ENCODE peak calls at places on chromosomes 5 and 9, in four cellular contexts. One of them, this sample, is unnamed.

GRCh38 chr5:15748266-15748665 is 248.3 kb downstream of the FBXL7 start:
- DNase-seq in cardiac fibroblast: no peak
- DNase-seq in sigmoid colon: no peak
- DNase-seq in HFF-Myc: no peak
- DNase-seq in this sample: no peak

GRCh38 chr9:122389195-122389594 is 18.4 kb downstream of the PTGS1 start:
- DNase-seq in cardiac fibroblast: no peak
- DNase-seq in sigmoid colon: no peak
- DNase-seq in HFF-Myc: no peak
- DNase-seq in this sample: no peak

GRCh38 chr5:91584352-91584751 is 201.2 kb upstream of the ARRDC3 start:
- DNase-seq in cardiac fibroblast: no peak
- DNase-seq in sigmoid colon: no peak
- DNase-seq in HFF-Myc: no peak
- DNase-seq in this sample: no peak

GRCh38 chr9:88987646-88988045 is 3.6 kb upstream of the S1PR3 start:
- DNase-seq in cardiac fibroblast: no peak
- DNase-seq in sigmoid colon: no peak
- DNase-seq in HFF-Myc: no peak
- DNase-seq in this sample: no peak

GRCh38 chr5:172905346-172905756 is 53.9 kb upstream of the RPL26L1 start:
- DNase-seq in cardiac fibroblast: no peak
- DNase-seq in sigmoid colon: peak
- DNase-seq in HFF-Myc: no peak
- DNase-seq in this sample: no peak

GRCh38 chr9:123371805-123372590 is 16.0 kb downstream of the CRB2 start:
- DNase-seq in cardiac fibroblast: no peak
- DNase-seq in sigmoid colon: no peak
- DNase-seq in HFF-Myc: no peak
- DNase-seq in this sample: no peak

GRCh38 chr9:24516463-24516862 is 29.2 kb downstream of the IZUMO3 start:
- DNase-seq in cardiac fibroblast: no peak
- DNase-seq in sigmoid colon: no peak
- DNase-seq in HFF-Myc: no peak
- DNase-seq in this sample: no peak

GRCh38 chr5:156815988-156816599 is 34.0 kb upstream of the PPP1R2B start:
- DNase-seq in cardiac fibroblast: peak
- DNase-seq in sigmoid colon: no peak
- DNase-seq in HFF-Myc: peak
- DNase-seq in this sample: peak

GRCh38 chr5:12217039-12217438 is 312.8 kb upstream of the CTNND2 start:
- DNase-seq in cardiac fibroblast: no peak
- DNase-seq in sigmoid colon: no peak
- DNase-seq in HFF-Myc: no peak
- DNase-seq in this sample: no peak

GRCh38 chr5:6106756-6107155 is 271.6 kb downstream of the MED10 start:
- DNase-seq in cardiac fibroblast: no peak
- DNase-seq in sigmoid colon: no peak
- DNase-seq in HFF-Myc: no peak
- DNase-seq in this sample: no peak

GRCh38 chr9:93648836-93649235 is 72.5 kb downstream of the PHF2 start:
- DNase-seq in cardiac fibroblast: no peak
- DNase-seq in sigmoid colon: peak
- DNase-seq in HFF-Myc: no peak
- DNase-seq in this sample: no peak

GRCh38 chr5:58259685-58260152 is 200.2 kb downstream of the PLK2 start:
- DNase-seq in cardiac fibroblast: peak
- DNase-seq in sigmoid colon: no peak
- DNase-seq in HFF-Myc: peak
- DNase-seq in this sample: no peak

GRCh38 chr9:114499528-114499927 is 5.7 kb downstream of the WHRN start:
- DNase-seq in cardiac fibroblast: no peak
- DNase-seq in sigmoid colon: no peak
- DNase-seq in HFF-Myc: no peak
- DNase-seq in this sample: no peak

GRCh38 chr9:135513351-135513846 is 7.8 kb upstream of the LCN1 start:
- DNase-seq in cardiac fibroblast: peak
- DNase-seq in sigmoid colon: peak
- DNase-seq in HFF-Myc: no peak
- DNase-seq in this sample: no peak

GRCh38 chr5:163504091-163504931 is 1.1 kb upstream of the MAT2B start:
- DNase-seq in cardiac fibroblast: peak
- DNase-seq in sigmoid colon: peak
- DNase-seq in HFF-Myc: no peak
- DNase-seq in this sample: peak

GRCh38 chr9:133773889-133774655 is 35.9 kb upstream of the SARDH start:
- DNase-seq in cardiac fibroblast: no peak
- DNase-seq in sigmoid colon: no peak
- DNase-seq in HFF-Myc: no peak
- DNase-seq in this sample: no peak

GRCh38 chr5:140262221-140262620 is 40.7 kb downstream of the PFDN1 start:
- DNase-seq in cardiac fibroblast: no peak
- DNase-seq in sigmoid colon: no peak
- DNase-seq in HFF-Myc: no peak
- DNase-seq in this sample: no peak

GRCh38 chr9:38001430-38001829 is 67.6 kb downstream of the SHB start:
- DNase-seq in cardiac fibroblast: no peak
- DNase-seq in sigmoid colon: no peak
- DNase-seq in HFF-Myc: no peak
- DNase-seq in this sample: no peak

GRCh38 chr5:27434335-27434734 is 395.9 kb upstream of the CDH9 start:
- DNase-seq in cardiac fibroblast: no peak
- DNase-seq in sigmoid colon: no peak
- DNase-seq in HFF-Myc: no peak
- DNase-seq in this sample: no peak

GRCh38 chr9:131277673-131278420 is 1.5 kb upstream of the FAM78A start:
- DNase-seq in cardiac fibroblast: peak
- DNase-seq in sigmoid colon: peak
- DNase-seq in HFF-Myc: peak
- DNase-seq in this sample: peak

GRCh38 chr9:131275332-131276106 is 791 bp downstream of the FAM78A start:
- DNase-seq in cardiac fibroblast: no peak
- DNase-seq in sigmoid colon: no peak
- DNase-seq in HFF-Myc: no peak
- DNase-seq in this sample: peak

GRCh38 chr9:131276107-131276888 is at the start of gene FAM78A:
- DNase-seq in cardiac fibroblast: no peak
- DNase-seq in sigmoid colon: no peak
- DNase-seq in HFF-Myc: no peak
- DNase-seq in this sample: peak

GRCh38 chr9:131278421-131279111 is 2.3 kb upstream of the FAM78A start:
- DNase-seq in cardiac fibroblast: no peak
- DNase-seq in sigmoid colon: no peak
- DNase-seq in HFF-Myc: no peak
- DNase-seq in this sample: no peak

GRCh38 chr9:131276891-131277672 is 772 bp upstream of the FAM78A start:
- DNase-seq in cardiac fibroblast: no peak
- DNase-seq in sigmoid colon: no peak
- DNase-seq in HFF-Myc: no peak
- DNase-seq in this sample: peak
- TF ChIP-seq CTCF in cardiac fibroblast: no peak
- TF ChIP-seq CTCF in sigmoid colon: no peak
- TF ChIP-seq CTCF in HFF-Myc: no peak
- TF ChIP-seq CTCF in this sample: no peak

DNA sequence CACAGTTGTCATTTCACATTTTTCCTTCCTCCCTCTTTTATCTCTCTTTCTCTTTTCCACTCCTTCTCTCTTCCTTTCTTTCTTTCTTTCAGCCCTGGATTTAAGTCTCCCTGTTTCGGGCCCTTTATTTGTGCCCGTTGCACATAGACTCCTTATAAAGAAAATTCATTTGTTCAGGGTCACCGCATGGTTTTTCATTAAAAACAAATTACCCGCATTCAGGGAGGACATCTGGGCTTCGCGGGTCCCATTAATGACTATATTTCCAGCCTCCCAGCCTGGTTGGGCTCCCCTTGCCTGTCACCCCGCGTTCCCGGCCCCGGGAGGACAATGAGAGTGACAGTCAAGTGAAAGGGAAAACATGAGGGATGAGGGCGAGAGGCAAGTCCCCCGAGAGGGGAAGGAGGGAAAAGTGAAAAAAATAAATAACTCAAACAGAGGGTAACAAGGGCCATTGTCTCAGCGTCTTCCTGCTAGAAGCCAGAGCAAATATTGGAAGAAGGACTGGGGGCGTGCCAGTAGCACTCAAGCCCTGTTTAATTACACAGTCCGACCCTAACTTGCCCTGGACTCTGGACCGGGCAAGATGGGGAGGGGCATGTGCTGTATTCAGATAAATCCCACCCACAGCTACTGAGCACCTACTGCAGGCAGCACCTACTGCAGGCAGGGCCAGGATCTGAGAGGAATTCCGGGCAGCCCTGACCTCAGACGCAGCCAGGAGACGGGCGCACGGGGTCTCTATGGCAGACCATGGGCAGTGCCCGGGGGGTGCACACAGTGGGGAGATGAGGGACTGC is 166.2 kb downstream of the PAX5 start:
- DNase-seq in cardiac fibroblast: no peak
- DNase-seq in sigmoid colon: peak
- DNase-seq in HFF-Myc: no peak
- DNase-seq in this sample: no peak
- H3K4me3 ChIP-seq in cardiac fibroblast: no peak
- H3K4me3 ChIP-seq in sigmoid colon: no peak
- H3K4me3 ChIP-seq in HFF-Myc: no peak
- H3K4me3 ChIP-seq in this sample: no peak

GRCh38 chr5:134911285-134912215 is 6.6 kb downstream of the PCBD2 start:
- DNase-seq in cardiac fibroblast: no peak
- DNase-seq in sigmoid colon: no peak
- DNase-seq in HFF-Myc: peak
- DNase-seq in this sample: no peak

GRCh38 chr5:134920848-134921575 is 16.1 kb downstream of the PCBD2 start:
- DNase-seq in cardiac fibroblast: no peak
- DNase-seq in sigmoid colon: no peak
- DNase-seq in HFF-Myc: no peak
- DNase-seq in this sample: no peak

GRCh38 chr5:134913795-134914194 is 8.9 kb downstream of the PCBD2 start:
- DNase-seq in cardiac fibroblast: no peak
- DNase-seq in sigmoid colon: no peak
- DNase-seq in HFF-Myc: no peak
- DNase-seq in this sample: no peak

GRCh38 chr5:134913254-134913653 is 8.3 kb downstream of the PCBD2 start:
- DNase-seq in cardiac fibroblast: no peak
- DNase-seq in sigmoid colon: no peak
- DNase-seq in HFF-Myc: no peak
- DNase-seq in this sample: no peak

GRCh38 chr5:134917070-134917831 is 12.3 kb downstream of the PCBD2 start:
- DNase-seq in cardiac fibroblast: no peak
- DNase-seq in sigmoid colon: no peak
- DNase-seq in HFF-Myc: no peak
- DNase-seq in this sample: no peak
- TF ChIP-seq CTCF in cardiac fibroblast: peak
- TF ChIP-seq CTCF in sigmoid colon: no peak
- TF ChIP-seq CTCF in HFF-Myc: peak
- TF ChIP-seq CTCF in this sample: peak

GRCh38 chr5:168988699-168989098 is 312.2 kb downstream of the SLIT3 start:
- DNase-seq in cardiac fibroblast: peak
- DNase-seq in sigmoid colon: no peak
- DNase-seq in HFF-Myc: no peak
- DNase-seq in this sample: no peak

GRCh38 chr5:168984135-168984675 is 316.7 kb downstream of the SLIT3 start:
- DNase-seq in cardiac fibroblast: no peak
- DNase-seq in sigmoid colon: no peak
- DNase-seq in HFF-Myc: no peak
- DNase-seq in this sample: no peak

GRCh38 chr5:168985454-168985853 is 315.5 kb downstream of the SLIT3 start:
- DNase-seq in cardiac fibroblast: no peak
- DNase-seq in sigmoid colon: no peak
- DNase-seq in HFF-Myc: no peak
- DNase-seq in this sample: no peak

GRCh38 chr5:168989731-168990505 is 311.0 kb downstream of the SLIT3 start:
- DNase-seq in cardiac fibroblast: no peak
- DNase-seq in sigmoid colon: no peak
- DNase-seq in HFF-Myc: no peak
- DNase-seq in this sample: peak

GRCh38 chr5:168987540-168988300 is 313.2 kb downstream of the SLIT3 start:
- DNase-seq in cardiac fibroblast: peak
- DNase-seq in sigmoid colon: peak
- DNase-seq in HFF-Myc: peak
- DNase-seq in this sample: peak
- H3K4me3 ChIP-seq in cardiac fibroblast: no peak
- H3K4me3 ChIP-seq in sigmoid colon: no peak
- H3K4me3 ChIP-seq in HFF-Myc: no peak
- H3K4me3 ChIP-seq in this sample: no peak

GRCh38 chr5:175840050-175840841 is 31.1 kb upstream of the CPLX2 start:
- DNase-seq in cardiac fibroblast: peak
- DNase-seq in sigmoid colon: no peak
- DNase-seq in HFF-Myc: no peak
- DNase-seq in this sample: peak
- TF ChIP-seq CTCF in cardiac fibroblast: peak
- TF ChIP-seq CTCF in sigmoid colon: no peak
- TF ChIP-seq CTCF in HFF-Myc: peak
- TF ChIP-seq CTCF in this sample: peak

DNA sequence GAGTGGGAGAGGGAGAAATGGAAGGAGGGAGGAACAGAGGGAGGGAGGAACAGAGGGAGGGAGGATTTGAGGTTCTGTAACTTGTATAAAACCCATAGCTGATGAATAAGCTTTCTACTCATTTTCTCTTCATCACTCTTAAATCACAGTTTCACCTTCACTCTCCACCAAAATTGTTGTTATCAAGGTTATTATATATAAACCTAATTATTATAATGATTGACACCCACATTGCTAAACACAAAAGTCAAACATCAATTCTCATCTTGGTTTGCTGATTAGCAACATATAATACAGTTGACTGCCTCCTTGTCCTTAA is 229.0 kb upstream of the PAPPA start:
- DNase-seq in cardiac fibroblast: no peak
- DNase-seq in sigmoid colon: no peak
- DNase-seq in HFF-Myc: no peak
- DNase-seq in this sample: no peak
- H3K4me3 ChIP-seq in cardiac fibroblast: no peak
- H3K4me3 ChIP-seq in sigmoid colon: no peak
- H3K4me3 ChIP-seq in HFF-Myc: no peak
- H3K4me3 ChIP-seq in this sample: no peak

This sample was measured in GM12865.